ENCODE peak calls at places on chromosome 3, in eight cellular contexts. P, Z, C, D, T, N, B and G are unnamed samples.

GRCh38 chr3:152241142-152242067 is 27.3 kb upstream of the MBNL1 start:
- DNase-seq in Z (no peak), N (no peak), T (no peak), B (no peak), D (no peak), P (no peak), C (no peak), G (no peak)

GRCh38 chr3:112327371-112327951 is 5.5 kb upstream of the CD200 start:
- DNase-seq in D (no peak), P (peak), B (no peak), Z (peak), T (peak), N (no peak), C (no peak), G (no peak)

GRCh38 chr3:65666426-65667091 is 372.2 kb downstream of the MAGI1 start:
- DNase-seq in P (no peak), B (no peak), D (no peak), N (no peak), T (no peak), C (no peak), Z (peak), G (no peak)

GRCh38 chr3:129359102-129359461 is 69.4 kb downstream of the EFCAB12 start:
- DNase-seq in C (no peak), Z (no peak), B (no peak), P (no peak), D (no peak), N (no peak), T (no peak), G (no peak)

GRCh38 chr3:17640466-17640865 is 102.0 kb downstream of the TBC1D5 start:
- DNase-seq in T (no peak), B (no peak), P (no peak), D (no peak), C (no peak), Z (peak), N (no peak), G (no peak)

GRCh38 chr3:189685854-189686253 is 54.7 kb downstream of the TP63 start:
- DNase-seq in B (no peak), D (no peak), T (peak), N (no peak), C (no peak), P (no peak), Z (peak), G (no peak)

GRCh38 chr3:188749010-188749617 is 422.7 kb upstream of the TPRG1 start:
- DNase-seq in T (no peak), Z (peak), D (no peak), N (no peak), P (peak), B (no peak), C (peak), G (no peak)

GRCh38 chr3:160968731-160969130 is 136.4 kb downstream of the B3GALNT1 start:
- DNase-seq in N (no peak), T (peak), C (no peak), B (no peak), D (no peak), P (no peak), Z (peak), G (no peak)

GRCh38 chr3:120280566-120280965 is 4.5 kb downstream of the GPR156 start:
- DNase-seq in Z (no peak), T (no peak), B (no peak), P (no peak), D (no peak), C (no peak), N (no peak), G (no peak)

GRCh38 chr3:187593347-187593850 is 76.8 kb downstream of the SST start:
- DNase-seq in T (no peak), B (no peak), Z (no peak), C (no peak), N (no peak), P (no peak), D (no peak), G (no peak)

GRCh38 chr3:46660543-46661523 is 32.6 kb downstream of the ALS2CL start:
- DNase-seq in Z (no peak), P (peak), C (peak), D (no peak), T (no peak), B (no peak), N (no peak), G (peak)

GRCh38 chr3:27311400-27311799 is 57.8 kb downstream of the NEK10 start:
- DNase-seq in N (no peak), P (no peak), C (no peak), B (no peak), D (no peak), T (peak), Z (peak), G (no peak)

GRCh38 chr3:68206524-68207117 is 552.2 kb upstream of the SUCLG2 start:
- DNase-seq in B (no peak), Z (no peak), N (no peak), T (no peak), P (no peak), D (no peak), C (no peak), G (no peak)

GRCh38 chr3:88912294-88913014 is 195.0 kb upstream of the EPHA3 start:
- DNase-seq in P (no peak), C (no peak), N (no peak), B (no peak), D (peak), Z (no peak), T (no peak), G (no peak)

GRCh38 chr3:32460031-32460749 is 42.5 kb downstream of the CMTM6 start:
- DNase-seq in P (no peak), C (peak), T (no peak), N (no peak), Z (no peak), B (no peak), D (no peak), G (no peak)

GRCh38 chr3:122874116-122874515 is 79.2 kb downstream of the SLC49A4 start:
- DNase-seq in B (no peak), T (peak), Z (no peak), P (no peak), N (no peak), C (no peak), D (no peak), G (no peak)

GRCh38 chr3:157832588-157832987 is 273.6 kb downstream of the SHOX2 start:
- DNase-seq in C (no peak), Z (peak), B (no peak), T (peak), N (no peak), D (no peak), P (no peak), G (no peak)

GRCh38 chr3:123907720-123908119 is 23.6 kb upstream of the MYLK start:
- DNase-seq in T (no peak), C (no peak), D (no peak), Z (no peak), N (no peak), P (no peak), B (no peak), G (no peak)

GRCh38 chr3:129593595-129594339 is 12.7 kb downstream of the PLXND1 start:
- DNase-seq in T (peak), C (peak), P (no peak), D (no peak), N (no peak), B (no peak), Z (peak), G (no peak)

GRCh38 chr3:38367709-38368108 is 21.1 kb downstream of the XYLB start:
- DNase-seq in C (no peak), T (no peak), B (no peak), D (no peak), Z (no peak), N (no peak), P (no peak), G (no peak)

GRCh38 chr3:10725067-10725466 is 91.0 kb upstream of the SLC6A11 start:
- DNase-seq in T (no peak), D (no peak), C (no peak), P (no peak), B (no peak), N (no peak), Z (no peak), G (no peak)

GRCh38 chr3:88009066-88009465 is 49.7 kb downstream of the CGGBP1 start:
- DNase-seq in C (no peak), N (no peak), D (no peak), B (no peak), T (no peak), P (no peak), Z (no peak), G (no peak)

GRCh38 chr3:48215876-48216275 is 7.4 kb upstream of the CAMP start:
- DNase-seq in N (no peak), T (no peak), C (no peak), D (peak), Z (no peak), B (no peak), P (peak), G (peak)

GRCh38 chr3:27353221-27353620 is 16.0 kb downstream of the NEK10 start:
- DNase-seq in B (no peak), Z (peak), D (no peak), P (no peak), N (no peak), C (no peak), T (peak), G (no peak)

GRCh38 chr3:39361252-39361927 is 21.8 kb upstream of the SLC25A38 start:
- DNase-seq in C (no peak), T (no peak), B (no peak), Z (no peak), N (no peak), D (no peak), P (no peak), G (no peak)

GRCh38 chr3:138465927-138466326 is 31.5 kb downstream of the ESYT3 start:
- DNase-seq in C (no peak), B (no peak), Z (peak), T (no peak), D (no peak), P (no peak), N (no peak), G (no peak)

GRCh38 chr3:128457918-128458317 is 8.8 kb downstream of the DNAJB8 start:
- DNase-seq in T (no peak), D (no peak), B (no peak), N (no peak), Z (no peak), C (no peak), P (no peak), G (no peak)

GRCh38 chr3:11204697-11205397 is 50.6 kb downstream of the HRH1 start:
- DNase-seq in C (no peak), D (peak), B (no peak), T (no peak), P (peak), N (no peak), Z (no peak), G (no peak)

GRCh38 chr3:72996121-72996472 is 514 bp upstream of the PPP4R2 start:
- DNase-seq in B (no peak), D (peak), Z (no peak), N (peak), T (no peak), P (peak), C (peak), G (peak)

GRCh38 chr3:132256984-132257383 is 60.2 kb upstream of the ACP3 start:
- DNase-seq in Z (peak), D (no peak), N (peak), T (peak), B (no peak), C (no peak), P (peak), G (no peak)
- TF ChIP-seq CTCF in Z (peak), D (peak), N (peak), T (peak), B (peak), C (no peak), P (peak), G (peak)

GRCh38 chr3:69236808-69237707 is 114.7 kb upstream of the LMOD3 start:
- DNase-seq in B (no peak), N (no peak), P (no peak), Z (no peak), D (no peak), C (no peak), T (no peak), G (no peak)
- H3K4me3 ChIP-seq in B (peak), N (no peak), P (no peak), Z (peak), D (no peak), C (peak), T (no peak), G (peak)

GRCh38 chr3:26118165-26118564 is 328.3 kb downstream of the OXSM start:
- DNase-seq in P (no peak), N (no peak), C (no peak), Z (peak), T (no peak), B (no peak), D (no peak), G (no peak)
- TF ChIP-seq CTCF in P (no peak), N (no peak), C (no peak), Z (no peak), T (no peak), B (no peak), D (no peak), G (peak)

DNA sequence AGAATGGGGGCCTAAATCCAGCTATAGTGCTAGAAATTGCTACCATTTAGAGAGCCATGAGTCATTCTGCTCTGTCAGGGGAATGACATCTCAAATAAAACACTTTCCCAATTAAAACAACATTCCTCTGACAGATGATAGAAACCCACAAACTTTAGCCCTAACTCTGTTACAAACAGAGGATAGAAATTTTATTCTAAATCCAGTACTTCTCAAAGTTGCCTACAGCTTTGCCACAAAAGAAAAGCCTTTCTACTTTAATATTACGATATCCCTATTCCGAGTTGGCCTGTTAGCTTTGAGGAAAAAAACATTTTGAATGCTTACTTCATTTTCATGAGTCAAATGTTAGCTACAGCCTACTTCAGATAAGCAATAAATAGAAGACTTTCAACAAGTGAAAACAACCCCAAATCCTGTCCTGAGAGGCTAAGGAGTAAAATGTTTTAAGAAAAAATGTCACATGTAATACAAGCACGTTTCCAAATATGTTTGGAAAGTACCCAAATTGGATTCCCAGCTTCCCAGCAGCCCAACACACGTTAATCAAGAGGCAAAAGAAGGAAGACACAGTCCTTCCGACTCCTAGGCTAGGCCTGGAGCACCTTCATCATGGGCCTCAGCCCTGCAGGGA is 83.6 kb downstream of the ATP1B3 start:
- DNase-seq in C (no peak), T (peak), B (no peak), Z (peak), D (no peak), P (no peak), N (no peak), G (no peak)
- H3K4me3 ChIP-seq in C (no peak), T (no peak), B (no peak), Z (no peak), D (no peak), P (no peak), N (no peak), G (no peak)

DNA sequence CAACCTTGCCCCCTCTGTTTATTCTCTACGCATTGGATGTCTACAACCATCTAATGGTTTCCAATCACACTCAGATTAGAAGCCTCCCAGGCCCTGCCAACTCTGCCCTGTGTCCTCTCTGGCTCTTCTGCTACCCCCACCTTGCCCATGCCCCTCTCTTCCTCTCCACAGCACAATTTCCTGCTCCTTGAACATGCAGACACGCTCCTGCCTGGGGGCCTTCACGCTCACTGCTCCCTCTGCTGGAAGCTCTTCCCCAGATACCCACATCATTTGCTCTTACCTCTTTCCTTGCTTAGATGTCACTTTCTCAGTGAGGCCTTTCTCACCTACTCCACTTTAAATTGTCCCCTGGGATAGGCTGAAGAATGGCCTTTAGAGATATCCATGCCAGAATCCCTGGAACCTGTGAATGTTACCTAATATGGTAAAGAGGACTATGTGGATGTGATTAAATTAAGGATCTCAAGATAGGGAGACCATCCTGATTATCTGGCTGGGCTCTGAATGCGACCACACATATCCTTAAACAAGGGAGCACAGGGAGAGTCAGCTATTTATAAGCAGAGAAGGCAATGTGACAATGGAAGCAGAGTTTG is 9.9 kb downstream of the KY start:
- DNase-seq in C (no peak), D (peak), T (peak), P (peak), B (no peak), Z (peak), N (no peak), G (no peak)
- TF ChIP-seq CTCF in C (no peak), D (peak), T (peak), P (peak), B (no peak), Z (peak), N (peak), G (peak)

DNA sequence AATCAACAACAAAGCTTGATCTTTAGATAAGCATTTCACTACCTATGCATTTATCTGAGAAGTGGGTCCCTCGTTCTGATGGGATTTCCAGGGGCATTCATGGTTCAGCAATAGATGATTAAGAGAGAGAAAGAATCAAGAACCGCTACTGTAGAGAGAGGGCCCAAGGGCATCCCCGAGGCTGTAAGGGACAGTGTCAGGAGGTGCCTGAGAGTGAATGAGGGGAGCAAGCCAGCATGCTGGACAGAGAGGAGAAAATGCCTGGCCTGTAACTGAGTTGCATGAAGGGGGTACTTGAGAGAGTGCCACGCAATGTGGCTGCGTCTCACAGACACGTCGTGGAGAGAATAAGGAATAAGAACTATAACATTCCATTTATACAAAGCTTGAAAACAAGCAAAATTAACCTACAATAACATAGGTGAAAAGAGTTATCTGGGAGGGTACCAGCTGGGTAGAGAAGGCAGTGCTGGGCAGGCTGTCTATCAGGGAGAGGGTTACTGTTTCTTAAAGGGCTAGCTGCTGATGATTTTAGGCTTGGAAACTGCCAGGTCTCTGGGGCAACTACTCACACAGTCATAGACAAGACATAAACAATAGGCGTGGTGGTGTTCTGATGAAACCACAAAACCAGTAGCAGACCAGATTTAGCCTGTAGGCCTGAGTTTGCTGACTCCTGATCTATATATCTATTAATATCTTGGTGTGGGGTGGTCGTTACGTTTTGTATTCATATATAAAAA is 374.6 kb upstream of the CFAP20DC start:
- DNase-seq in T (peak), Z (peak), P (no peak), B (no peak), C (no peak), D (no peak), N (no peak), G (no peak)
- H3K4me3 ChIP-seq in T (no peak), Z (no peak), P (no peak), B (no peak), C (no peak), D (no peak), N (no peak), G (no peak)

GRCh38 chr3:55723653-55724406 is 236.7 kb upstream of the WNT5A start:
- DNase-seq in N (no peak), T (no peak), Z (no peak), B (no peak), C (no peak), P (no peak), D (no peak), G (no peak)
- TF ChIP-seq CTCF in N (no peak), T (no peak), Z (no peak), B (no peak), C (no peak), P (no peak), D (no peak), G (no peak)

GRCh38 chr3:8764528-8764927 is 4.9 kb downstream of the OXTR start:
- DNase-seq in Z (no peak), N (no peak), P (no peak), C (no peak), B (no peak), D (no peak), T (no peak), G (no peak)

GRCh38 chr3:8760091-8760490 is 9.3 kb downstream of the OXTR start:
- DNase-seq in B (no peak), T (no peak), Z (no peak), P (no peak), D (no peak), N (no peak), C (no peak), G (no peak)

GRCh38 chr3:8761866-8762265 is 7.5 kb downstream of the OXTR start:
- DNase-seq in D (no peak), P (no peak), C (no peak), Z (no peak), T (no peak), N (no peak), B (no peak), G (no peak)

GRCh38 chr3:8760506-8760905 is 8.9 kb downstream of the OXTR start:
- DNase-seq in Z (no peak), D (no peak), T (no peak), C (no peak), N (no peak), P (no peak), B (no peak), G (no peak)

GRCh38 chr3:8762607-8763377 is 6.6 kb downstream of the OXTR start:
- DNase-seq in Z (no peak), B (no peak), T (no peak), P (no peak), N (no peak), C (no peak), D (no peak), G (no peak)
- H3K4me3 ChIP-seq in Z (no peak), B (no peak), T (peak), P (no peak), N (no peak), C (no peak), D (no peak), G (no peak)

GRCh38 chr3:61087465-61087864 is 163.8 kb downstream of the FHIT start:
- DNase-seq in Z (no peak), D (no peak), C (no peak), N (no peak), B (no peak), T (no peak), P (no peak), G (no peak)
- TF ChIP-seq CTCF in Z (no peak), D (no peak), C (no peak), N (no peak), B (no peak), T (no peak), P (no peak), G (no peak)